ENCODE peak calls at places on chromosomes 3 and 15, in five cellular contexts. One of them, this sample, is unnamed. For H3K36me3, the result is how much of the 10 kb centered on the place peaks cover.

GRCh38 chr15:43648649-43649429 is at the start of gene CATSPER2:
- DNase-seq in tibial artery: no peak
- DNase-seq in cardiac muscle cell: no peak
- DNase-seq in hepatocyte: no peak
- DNase-seq in brain microvascular endothelial cell: no peak
- DNase-seq in this sample: no peak

GRCh38 chr15:80462111-80462510 is 57.9 kb downstream of the ARNT2 start:
- DNase-seq in tibial artery: no peak
- DNase-seq in cardiac muscle cell: no peak
- DNase-seq in brain microvascular endothelial cell: no peak
- DNase-seq in hepatocyte: no peak
- DNase-seq in this sample: no peak

GRCh38 chr3:117531078-117531477 is 821.5 kb downstream of the TUSC7 start:
- DNase-seq in tibial artery: no peak
- DNase-seq in hepatocyte: no peak
- DNase-seq in brain microvascular endothelial cell: no peak
- DNase-seq in cardiac muscle cell: no peak
- DNase-seq in this sample: no peak

GRCh38 chr3:151971814-151972579 is 98.6 kb downstream of the SUCNR1 start:
- DNase-seq in brain microvascular endothelial cell: no peak
- DNase-seq in cardiac muscle cell: peak
- DNase-seq in hepatocyte: peak
- DNase-seq in tibial artery: no peak
- DNase-seq in this sample: no peak

GRCh38 chr15:63370764-63371163 is 10.9 kb downstream of the CA12 start:
- DNase-seq in hepatocyte: no peak
- DNase-seq in brain microvascular endothelial cell: no peak
- DNase-seq in tibial artery: no peak
- DNase-seq in cardiac muscle cell: no peak
- DNase-seq in this sample: no peak

GRCh38 chr3:87082806-87083440 is 92.0 kb upstream of the VGLL3 start:
- DNase-seq in brain microvascular endothelial cell: peak
- DNase-seq in tibial artery: no peak
- DNase-seq in cardiac muscle cell: peak
- DNase-seq in hepatocyte: peak
- DNase-seq in this sample: peak

GRCh38 chr15:89217031-89217430 is 4.3 kb downstream of the RLBP1 start:
- DNase-seq in brain microvascular endothelial cell: no peak
- DNase-seq in cardiac muscle cell: no peak
- DNase-seq in tibial artery: peak
- DNase-seq in hepatocyte: no peak
- DNase-seq in this sample: no peak

GRCh38 chr3:141410861-141411771 is 42.8 kb downstream of the ZBTB38 start:
- DNase-seq in hepatocyte: no peak
- DNase-seq in tibial artery: no peak
- DNase-seq in brain microvascular endothelial cell: peak
- DNase-seq in cardiac muscle cell: no peak
- DNase-seq in this sample: peak

GRCh38 chr3:171044828-171045793 is 18.6 kb upstream of the SLC2A2 start:
- DNase-seq in tibial artery: no peak
- DNase-seq in brain microvascular endothelial cell: peak
- DNase-seq in hepatocyte: peak
- DNase-seq in cardiac muscle cell: no peak
- DNase-seq in this sample: no peak

GRCh38 chr3:38049358-38050126 is 10.5 kb downstream of the DLEC1 start:
- DNase-seq in hepatocyte: no peak
- DNase-seq in tibial artery: no peak
- DNase-seq in cardiac muscle cell: no peak
- DNase-seq in brain microvascular endothelial cell: no peak
- DNase-seq in this sample: no peak

GRCh38 chr3:161600185-161600584 is 103.6 kb downstream of the OTOL1 start:
- DNase-seq in brain microvascular endothelial cell: no peak
- DNase-seq in cardiac muscle cell: no peak
- DNase-seq in hepatocyte: peak
- DNase-seq in tibial artery: no peak
- DNase-seq in this sample: no peak

GRCh38 chr3:134372405-134373277 is 1.6 kb downstream of the AMOTL2 start:
- DNase-seq in hepatocyte: no peak
- DNase-seq in tibial artery: no peak
- DNase-seq in cardiac muscle cell: no peak
- DNase-seq in brain microvascular endothelial cell: no peak
- DNase-seq in this sample: no peak

GRCh38 chr3:134369231-134369741 is 5.0 kb downstream of the AMOTL2 start:
- DNase-seq in brain microvascular endothelial cell: peak
- DNase-seq in tibial artery: peak
- DNase-seq in hepatocyte: no peak
- DNase-seq in cardiac muscle cell: no peak
- DNase-seq in this sample: no peak

GRCh38 chr3:134369861-134370596 is 4.2 kb downstream of the AMOTL2 start:
- DNase-seq in hepatocyte: no peak
- DNase-seq in cardiac muscle cell: no peak
- DNase-seq in brain microvascular endothelial cell: no peak
- DNase-seq in tibial artery: peak
- DNase-seq in this sample: no peak

GRCh38 chr3:134371542-134372324 is 2.5 kb downstream of the AMOTL2 start:
- DNase-seq in cardiac muscle cell: no peak
- DNase-seq in hepatocyte: no peak
- DNase-seq in brain microvascular endothelial cell: peak
- DNase-seq in tibial artery: peak
- DNase-seq in this sample: no peak

GRCh38 chr3:134370611-134371451 is 3.4 kb downstream of the AMOTL2 start:
- DNase-seq in cardiac muscle cell: no peak
- DNase-seq in tibial artery: peak
- DNase-seq in brain microvascular endothelial cell: no peak
- DNase-seq in hepatocyte: no peak
- DNase-seq in this sample: no peak
- H3K4me3 ChIP-seq in cardiac muscle cell: no peak
- H3K4me3 ChIP-seq in tibial artery: peak
- H3K4me3 ChIP-seq in brain microvascular endothelial cell: no peak
- H3K4me3 ChIP-seq in hepatocyte: no peak
- H3K4me3 ChIP-seq in this sample: no peak

GRCh38 chr15:68157074-68157473 is 48.1 kb downstream of the CALML4 start:
- DNase-seq in cardiac muscle cell: no peak
- DNase-seq in hepatocyte: no peak
- DNase-seq in brain microvascular endothelial cell: no peak
- DNase-seq in tibial artery: no peak
- DNase-seq in this sample: no peak
- H3K36me3 ChIP-seq in cardiac muscle cell: under half
- H3K36me3 ChIP-seq in hepatocyte: under half
- H3K36me3 ChIP-seq in brain microvascular endothelial cell: under half
- H3K36me3 ChIP-seq in tibial artery: under half
- H3K36me3 ChIP-seq in this sample: under half

DNA sequence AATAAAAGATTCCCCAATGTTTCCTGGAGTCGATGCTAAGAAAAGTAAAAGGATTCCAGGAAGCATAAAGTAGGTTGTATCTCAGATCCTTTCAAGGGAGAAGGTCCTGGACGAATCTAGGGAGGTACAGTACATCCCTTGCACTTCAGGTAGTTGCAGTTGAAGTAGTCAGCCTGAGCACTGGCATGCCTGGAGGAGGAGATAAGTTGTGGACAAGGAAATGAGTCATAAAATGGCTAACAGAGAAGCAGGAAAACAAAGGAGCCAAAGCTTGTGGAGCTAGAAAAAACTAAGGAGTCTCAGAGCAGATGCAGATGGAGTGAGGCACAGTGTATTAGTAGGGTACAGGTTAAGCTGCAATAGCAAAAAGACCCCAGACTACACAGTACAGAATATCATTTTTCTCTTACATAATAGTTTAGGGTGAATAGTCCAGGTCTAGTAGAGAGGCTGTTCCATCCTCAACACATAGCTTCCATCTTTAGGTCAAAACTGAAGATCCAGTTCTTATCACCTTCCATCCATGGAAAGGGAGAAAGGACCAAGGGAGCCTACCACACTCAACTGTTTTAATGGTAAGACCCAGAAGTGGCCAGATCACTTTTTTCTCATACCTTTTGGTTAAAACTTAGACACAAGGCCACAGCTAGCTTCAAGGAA is 41.3 kb downstream of the COL6A5 start:
- DNase-seq in cardiac muscle cell: no peak
- DNase-seq in hepatocyte: peak
- DNase-seq in brain microvascular endothelial cell: peak
- DNase-seq in tibial artery: no peak
- DNase-seq in this sample: no peak
- TF ChIP-seq CTCF in cardiac muscle cell: no peak
- TF ChIP-seq CTCF in hepatocyte: no peak
- TF ChIP-seq CTCF in brain microvascular endothelial cell: no peak
- TF ChIP-seq CTCF in tibial artery: no peak
- TF ChIP-seq CTCF in this sample: no peak

GRCh38 chr3:127587876-127588275 is 2.7 kb downstream of the TPRA1 start:
- DNase-seq in tibial artery: no peak
- DNase-seq in brain microvascular endothelial cell: no peak
- DNase-seq in hepatocyte: no peak
- DNase-seq in cardiac muscle cell: no peak
- DNase-seq in this sample: no peak
- H3K4me3 ChIP-seq in tibial artery: no peak
- H3K4me3 ChIP-seq in brain microvascular endothelial cell: no peak
- H3K4me3 ChIP-seq in hepatocyte: no peak
- H3K4me3 ChIP-seq in cardiac muscle cell: no peak
- H3K4me3 ChIP-seq in this sample: no peak